ENCODE peak calls at places on chromosomes 1 and 21, in six cellular contexts. H, S, O, Z, X and Q are unnamed samples.

GRCh38 chr21:14591882-14592281 is 45.8 kb upstream of the SAMSN1 start:
- DNase-seq in H (no peak), S (no peak), O (no peak), Z (no peak), X (no peak), Q (no peak)

GRCh38 chr1:74819062-74819461 is 86.1 kb downstream of the TYW3 start:
- DNase-seq in H (no peak), S (no peak), O (no peak), Z (no peak), X (no peak), Q (no peak)

GRCh38 chr1:220734571-220735326 is 13.4 kb upstream of the MTARC2 start:
- DNase-seq in H (peak; percentile 67), S (no peak), O (no peak), Z (no peak), X (no peak), Q (no peak)

GRCh38 chr1:20521960-20522861 is 14.3 kb upstream of the MUL1 start:
- DNase-seq in H (peak; percentile 78), S (peak; percentile 16), O (peak; percentile 59), Z (peak; percentile 20), X (peak; percentile 87), Q (no peak)

GRCh38 chr1:180084867-180085266 is 69.8 kb upstream of the QSOX1 start:
- DNase-seq in H (no peak), S (no peak), O (no peak), Z (no peak), X (no peak), Q (no peak)

GRCh38 chr1:158089925-158090675 is 90.6 kb upstream of the CD1D start:
- DNase-seq in H (no peak), S (no peak), O (no peak), Z (no peak), X (no peak), Q (no peak)

GRCh38 chr1:178969226-178969987 is 56.3 kb upstream of the FAM20B start:
- DNase-seq in H (no peak), S (no peak), O (no peak), Z (no peak), X (no peak), Q (no peak)

GRCh38 chr1:116766616-116767469 is 12.6 kb downstream of the CD2 start:
- DNase-seq in H (peak; percentile 37), S (no peak), O (peak; percentile 60), Z (no peak), X (no peak), Q (no peak)

GRCh38 chr1:115539061-115539460 is 102.7 kb upstream of the VANGL1 start:
- DNase-seq in H (no peak), S (no peak), O (no peak), Z (no peak), X (no peak), Q (no peak)

GRCh38 chr1:18049228-18049627 is 58.4 kb upstream of the IGSF21 start:
- DNase-seq in H (no peak), S (no peak), O (no peak), Z (no peak), X (no peak), Q (no peak)

GRCh38 chr1:227785094-227785811 is 30.2 kb upstream of the PRSS38 start:
- DNase-seq in H (no peak), S (no peak), O (no peak), Z (no peak), X (no peak), Q (no peak)

GRCh38 chr21:43909736-43910455 is 44.9 kb downstream of the AGPAT3 start:
- DNase-seq in H (no peak), S (no peak), O (no peak), Z (no peak), X (no peak), Q (no peak)

GRCh38 chr1:7409278-7409677 is 361.8 kb upstream of the VAMP3 start:
- DNase-seq in H (no peak), S (no peak), O (no peak), Z (no peak), X (no peak), Q (no peak)

GRCh38 chr21:42784896-42785451 is 94.4 kb downstream of the WDR4 start:
- DNase-seq in H (no peak), S (no peak), O (no peak), Z (no peak), X (no peak), Q (no peak)

GRCh38 chr1:7771673-7772299 is 690 bp downstream of the VAMP3 start:
- DNase-seq in H (no peak), S (no peak), O (no peak), Z (no peak), X (no peak), Q (no peak)